ENCODE peak calls at places on chromosomes 3 and 15, in five cellular contexts. K is right lobe of liver, L is upper lobe of left lung, Z is heart left ventricle, O is Peyer's patch. W is an unnamed sample.

GRCh38 chr3:188925376-188925775 is 246.4 kb upstream of the TPRG1 start:
- DNase-seq in K (no peak), L (no peak), Z (no peak), O (no peak), W (no peak)

GRCh38 chr3:39809181-39809994 is at the start of gene MYRIP:
- DNase-seq in K (peak), L (peak), Z (peak), O (peak), W (no peak)

GRCh38 chr3:32062950-32063582 is 43.4 kb upstream of the GPD1L start:
- DNase-seq in K (no peak), L (no peak), Z (no peak), O (no peak), W (no peak)

GRCh38 chr3:8637348-8637747 is 7.2 kb downstream of the SSUH2 start:
- DNase-seq in K (no peak), L (no peak), Z (no peak), O (no peak), W (no peak)

GRCh38 chr3:177093966-177094365 is 103.3 kb downstream of the TBL1XR1 start:
- DNase-seq in K (no peak), L (no peak), Z (no peak), O (no peak), W (no peak)

GRCh38 chr15:29433050-29433318 is 163.4 kb upstream of the NSMCE3 start:
- DNase-seq in K (no peak), L (no peak), Z (no peak), O (no peak), W (no peak)

GRCh38 chr3:184690236-184690883 is 21.5 kb downstream of the MAGEF1 start:
- DNase-seq in K (no peak), L (no peak), Z (no peak), O (no peak), W (no peak)

GRCh38 chr3:176692172-176692923 is 504.9 kb downstream of the TBL1XR1 start:
- DNase-seq in K (no peak), L (no peak), Z (no peak), O (no peak), W (no peak)

GRCh38 chr3:171354049-171354705 is 106.0 kb downstream of the TNIK start:
- DNase-seq in K (no peak), L (no peak), Z (no peak), O (no peak), W (no peak)

GRCh38 chr3:5198986-5199731 is 11.7 kb downstream of the EDEM1 start:
- DNase-seq in K (no peak), L (peak), Z (no peak), O (peak), W (no peak)

GRCh38 chr15:65533057-65533752 is 2.9 kb downstream of the HACD3 start:
- DNase-seq in K (no peak), L (no peak), Z (no peak), O (no peak), W (no peak)

GRCh38 chr15:90889736-90890456 is 5.6 kb downstream of the FES start:
- DNase-seq in K (peak), L (no peak), Z (no peak), O (no peak), W (no peak)

GRCh38 chr3:14494279-14494972 is 45.7 kb downstream of the GRIP2 start:
- DNase-seq in K (no peak), L (no peak), Z (no peak), O (no peak), W (no peak)

GRCh38 chr3:14492948-14493881 is 46.9 kb downstream of the GRIP2 start:
- DNase-seq in K (no peak), L (no peak), Z (no peak), O (no peak), W (no peak)

GRCh38 chr3:14494973-14495300 is 45.2 kb downstream of the GRIP2 start:
- DNase-seq in K (no peak), L (no peak), Z (peak), O (no peak), W (no peak)

GRCh38 chr3:14496351-14496750 is 43.8 kb downstream of the GRIP2 start:
- DNase-seq in K (no peak), L (no peak), Z (peak), O (no peak), W (no peak)

DNA sequence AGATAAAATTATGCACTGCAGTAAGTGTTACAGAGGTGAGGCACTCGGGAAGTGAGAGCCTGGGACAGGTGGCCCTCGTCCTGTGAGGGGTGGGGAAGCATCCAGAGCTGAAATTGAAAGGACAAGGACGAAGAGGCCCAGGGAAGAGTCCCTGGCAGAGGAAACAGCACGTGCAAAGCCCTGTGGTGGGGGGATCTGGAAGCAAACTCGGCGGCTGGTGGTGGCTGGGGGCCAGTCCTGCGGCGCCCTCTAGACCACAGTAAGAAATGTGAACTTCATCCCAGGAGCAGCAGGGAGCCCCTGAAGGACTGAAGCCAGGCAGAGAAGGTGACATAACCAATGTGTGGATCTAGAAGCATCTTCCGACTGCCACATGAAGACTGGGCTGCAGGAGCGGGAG is 42.8 kb downstream of the GRIP2 start:
- DNase-seq in K (no peak), L (no peak), Z (peak), O (no peak), W (no peak)
- TF ChIP-seq CTCF in K (no peak), L (no peak), Z (no peak), O (no peak), W (no peak)

GRCh38 chr15:48865387-48866079 is 12.4 kb upstream of the EID1 start:
- DNase-seq in K (no peak), L (no peak), Z (no peak), O (no peak), W (no peak)
- H3K4me3 ChIP-seq in K (no peak), L (no peak), Z (no peak), O (no peak), W (no peak)

DNA sequence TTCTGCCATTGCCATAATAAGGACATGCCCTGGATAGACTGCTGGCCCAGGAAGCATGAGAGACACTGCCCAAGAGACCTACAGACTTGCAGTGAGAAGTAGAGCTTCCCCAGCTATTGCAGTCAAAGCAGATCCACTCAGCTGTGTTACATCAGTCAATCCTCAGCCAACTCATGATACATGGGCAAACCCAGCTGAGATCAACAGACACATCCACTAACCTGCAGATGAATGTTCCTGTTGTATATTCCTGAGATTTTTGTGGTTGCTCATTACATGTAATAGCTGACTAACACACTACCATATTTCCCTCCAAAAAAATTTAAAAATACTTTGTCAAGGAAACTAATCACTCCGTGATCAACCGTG is 68.6 kb downstream of the DCLK3 start:
- DNase-seq in K (no peak), L (no peak), Z (no peak), O (no peak), W (no peak)
- TF ChIP-seq POLR2A in K (no peak), L (no peak), Z (no peak), O (no peak), W (no peak)

GRCh38 chr3:25910997-25911396 is 121.1 kb downstream of the OXSM start:
- DNase-seq in K (no peak), L (no peak), Z (no peak), O (peak), W (no peak)
- TF ChIP-seq CTCF in K (peak), L (peak), Z (peak), O (peak), W (no peak)

GRCh38 chr3:14144423-14145075 is 19.7 kb downstream of the TMEM43 start:
- DNase-seq in K (no peak), L (peak), Z (peak), O (peak), W (peak)
- H3K4me3 ChIP-seq in K (no peak), L (peak), Z (peak), O (peak), W (no peak)

GRCh38 chr3:125054436-125055164 is 1.2 kb downstream of the HEG1 start:
- DNase-seq in K (no peak), L (peak), Z (no peak), O (peak), W (no peak)

GRCh38 chr3:125057186-125057850 is 1.5 kb upstream of the HEG1 start:
- DNase-seq in K (no peak), L (no peak), Z (no peak), O (no peak), W (no peak)

GRCh38 chr3:125055165-125055912 is 458 bp downstream of the HEG1 start:
- DNase-seq in K (no peak), L (no peak), Z (peak), O (no peak), W (no peak)

GRCh38 chr3:125058529-125058928 is 2.7 kb upstream of the HEG1 start:
- DNase-seq in K (no peak), L (no peak), Z (no peak), O (peak), W (no peak)

DNA sequence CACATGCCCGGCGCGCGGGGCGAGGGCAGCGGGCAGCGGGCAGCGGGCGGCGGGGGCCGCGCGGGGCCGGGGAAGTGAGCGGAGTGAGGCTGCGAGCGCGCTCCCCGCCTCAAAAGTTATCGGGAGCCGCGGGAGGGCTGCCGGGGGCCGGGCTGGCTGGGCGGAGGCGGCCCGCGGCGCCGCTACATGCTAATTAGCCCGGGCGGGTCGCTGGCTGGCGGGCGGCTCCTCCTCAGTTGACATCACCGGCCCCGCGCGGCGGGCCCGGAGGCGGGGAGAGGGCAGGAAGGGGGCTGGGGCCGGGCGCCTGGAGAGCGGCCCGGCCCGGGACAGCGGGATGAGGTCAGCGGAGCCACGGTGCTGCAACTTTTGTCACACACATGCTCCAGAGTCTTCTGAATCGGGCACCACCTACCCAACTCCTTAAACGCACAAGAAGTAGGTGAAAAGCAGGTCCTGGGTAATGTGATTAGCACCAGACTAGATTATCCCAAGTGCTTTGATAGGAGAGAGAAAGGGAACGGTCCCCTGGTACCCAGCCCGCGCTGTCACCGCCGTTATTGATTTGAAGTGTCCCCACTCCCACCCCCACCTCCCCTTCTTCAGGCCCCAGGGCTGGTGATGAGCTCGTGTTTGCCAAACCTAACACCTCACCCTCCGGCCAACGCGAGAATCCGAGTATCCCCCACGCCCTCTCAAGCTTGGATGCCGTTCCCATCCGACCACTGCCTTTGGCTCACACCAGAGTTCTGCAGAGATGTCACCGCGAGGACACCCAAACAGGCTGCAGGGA is at the start of gene HEG1:
- DNase-seq in K (peak), L (peak), Z (peak), O (peak), W (peak)
- TF ChIP-seq POLR2A in K (peak), L (peak), Z (peak), O (peak), W (no peak)

GRCh38 chr15:71107501-71107815 is 7.8 kb upstream of the THSD4 start:
- DNase-seq in K (no peak), L (no peak), Z (no peak), O (no peak), W (no peak)

GRCh38 chr15:71106802-71107500 is 8.3 kb upstream of the THSD4 start:
- DNase-seq in K (no peak), L (no peak), Z (no peak), O (no peak), W (no peak)

GRCh38 chr15:71110800-71111565 is 4.3 kb upstream of the THSD4 start:
- DNase-seq in K (no peak), L (no peak), Z (no peak), O (no peak), W (no peak)

GRCh38 chr15:71109890-71110289 is 5.4 kb upstream of the THSD4 start:
- DNase-seq in K (no peak), L (no peak), Z (no peak), O (no peak), W (no peak)

DNA sequence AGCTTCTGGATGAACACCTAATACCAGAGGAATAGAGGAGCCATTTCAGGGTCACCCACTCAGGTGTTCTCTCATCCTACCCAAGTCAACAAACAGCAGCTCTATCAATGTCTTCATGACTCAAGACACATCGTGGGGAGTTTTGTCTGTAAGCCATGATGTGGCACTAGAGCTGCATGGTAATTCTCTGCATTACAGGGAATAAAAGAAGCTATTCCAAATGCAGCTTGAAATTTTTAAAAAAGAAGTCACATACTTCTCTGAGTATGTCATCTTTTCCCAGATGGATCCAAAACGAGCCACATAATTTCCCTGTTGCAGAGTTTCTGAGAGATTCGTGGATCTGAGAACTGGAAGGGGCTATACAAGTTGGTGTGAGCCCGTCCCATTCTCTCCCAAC is 6.1 kb upstream of the THSD4 start:
- DNase-seq in K (no peak), L (no peak), Z (no peak), O (no peak), W (no peak)
- TF ChIP-seq CTCF in K (no peak), L (no peak), Z (no peak), O (no peak), W (no peak)

GRCh38 chr15:40045572-40046217 is 6.7 kb upstream of the SRP14 start:
- DNase-seq in K (no peak), L (no peak), Z (no peak), O (no peak), W (no peak)

GRCh38 chr15:40042791-40043320 is 3.9 kb upstream of the SRP14 start:
- DNase-seq in K (no peak), L (no peak), Z (no peak), O (no peak), W (no peak)

GRCh38 chr15:40046721-40047412 is 7.9 kb upstream of the SRP14 start:
- DNase-seq in K (no peak), L (no peak), Z (no peak), O (no peak), W (no peak)

GRCh38 chr15:40043927-40044716 is 5.1 kb upstream of the SRP14 start:
- DNase-seq in K (no peak), L (no peak), Z (no peak), O (no peak), W (no peak)

DNA sequence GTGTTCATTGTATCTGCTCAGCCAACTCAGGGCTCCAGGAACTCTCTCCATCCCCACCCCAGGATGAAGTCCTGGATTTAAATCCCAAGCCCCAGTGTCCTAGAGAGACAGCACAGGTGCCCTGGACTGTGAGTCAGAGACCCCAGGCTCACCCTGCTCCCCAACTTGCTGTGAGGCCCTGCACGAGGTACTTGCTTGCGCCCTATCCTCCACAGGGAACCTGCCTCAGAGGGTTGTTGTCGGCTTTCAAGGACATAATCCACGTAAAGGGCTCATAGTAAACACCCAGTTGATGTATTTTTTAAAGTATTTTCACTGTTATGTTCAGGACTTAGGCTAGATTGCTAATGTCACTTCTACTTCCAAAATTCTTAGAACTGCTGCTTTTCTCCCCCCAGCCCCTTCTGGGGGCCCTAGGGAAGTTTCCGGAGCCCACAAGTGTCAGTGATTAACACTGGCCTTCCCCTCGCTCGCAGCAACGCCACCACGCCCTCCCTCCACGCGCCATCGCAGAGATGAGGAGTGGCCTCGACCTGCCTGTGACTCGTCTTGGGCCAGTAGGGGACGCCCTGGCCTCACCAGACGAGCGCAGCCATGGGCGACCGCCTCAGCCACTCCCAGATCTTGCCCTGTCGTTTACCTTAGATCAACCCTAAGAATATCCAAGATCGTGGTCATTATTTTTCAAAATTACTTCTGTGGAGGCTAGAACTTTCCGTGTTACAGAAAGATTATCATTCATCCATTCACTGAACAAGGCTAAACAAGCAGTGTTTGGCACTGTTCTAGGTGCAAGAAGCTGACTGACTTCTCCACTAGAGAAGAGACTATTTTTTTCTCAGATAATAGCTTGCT is 6.0 kb upstream of the SRP14 start:
- DNase-seq in K (peak), L (peak), Z (peak), O (peak), W (peak)
- H3K4me3 ChIP-seq in K (no peak), L (no peak), Z (no peak), O (peak), W (no peak)

DNA sequence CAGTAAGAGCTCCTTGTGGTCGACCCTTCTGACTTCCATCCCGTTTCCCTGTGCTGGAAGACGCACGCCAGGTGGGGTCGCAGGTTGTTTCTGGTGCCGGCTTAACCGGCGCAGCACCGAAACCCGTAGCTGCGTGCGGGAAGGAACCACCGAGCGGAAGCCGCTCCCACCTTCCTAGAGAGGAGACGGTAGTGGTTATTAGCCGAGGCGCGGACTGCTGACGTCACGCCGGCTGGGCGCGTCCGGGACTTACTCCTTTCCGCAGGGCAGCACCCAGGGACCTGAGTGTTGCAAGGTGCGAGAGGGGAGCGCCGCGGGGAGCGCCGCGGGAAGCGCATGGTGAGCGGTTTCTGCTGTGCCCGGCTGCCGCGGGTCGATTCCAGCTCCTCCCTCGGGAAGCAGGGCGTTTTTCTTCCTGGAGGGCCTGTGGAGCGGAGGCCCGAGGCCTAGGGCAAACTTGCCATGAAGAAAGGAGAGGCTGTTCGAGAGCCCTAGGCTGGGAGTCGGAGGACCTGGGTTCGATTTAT is at the start of gene ZNF501:
- DNase-seq in K (peak), L (peak), Z (peak), O (peak), W (peak)
- TF ChIP-seq POLR2A in K (no peak), L (peak), Z (peak), O (no peak), W (no peak)

GRCh38 chr3:13081603-13082360 is 8.6 kb upstream of the IQSEC1 start:
- DNase-seq in K (no peak), L (no peak), Z (peak), O (no peak), W (no peak)
- TF ChIP-seq CTCF in K (no peak), L (no peak), Z (no peak), O (no peak), W (no peak)

W was measured in lower leg skin.